ENCODE peak calls at places on chromosomes 2 and 18, in seven cellular contexts. F is HepG2, A is ovary, X is K562, W is sigmoid colon, P is A549, T is H1. L is an unnamed sample.
A peak's percentile ranks its signal among the peaks of the same experiment; 100 is the strongest.

GRCh38 chr2:172200495-172201085 is 97.9 kb upstream of the DLX2 start:
- DNase-seq in F (no peak), A (no peak), X (peak; percentile 35), W (no peak), P (peak; percentile 47), T (no peak), L (no peak)

GRCh38 chr2:222646008-222646407 is 9.9 kb downstream of the FARSB start:
- DNase-seq in F (no peak), A (no peak), X (no peak), W (no peak), P (no peak), T (no peak), L (no peak)

GRCh38 chr2:39435974-39436591 is 1.0 kb downstream of the MAP4K3 start:
- DNase-seq in F (peak; percentile 49), A (no peak), X (peak; percentile 13), W (no peak), P (no peak), T (no peak), L (no peak)

GRCh38 chr2:240469747-240470146 is 34.3 kb downstream of the GPC1 start:
- DNase-seq in F (no peak), A (peak; percentile 8), X (no peak), W (no peak), P (no peak), T (no peak), L (no peak)

GRCh38 chr18:49907346-49907929 is 94.1 kb upstream of the ACAA2 start:
- DNase-seq in F (peak; percentile 20), A (no peak), X (no peak), W (no peak), P (no peak), T (no peak), L (no peak)

GRCh38 chr2:68806511-68807109 is 64.6 kb downstream of the BMP10 start:
- DNase-seq in F (no peak), A (no peak), X (no peak), W (no peak), P (no peak), T (no peak), L (no peak)

GRCh38 chr2:20567159-20567925 is 83.6 kb downstream of the HS1BP3 start:
- DNase-seq in F (peak; percentile 46), A (no peak), X (no peak), W (no peak), P (no peak), T (no peak), L (no peak)

GRCh38 chr2:120480903-120481445 is 135.0 kb downstream of the INHBB start:
- DNase-seq in F (peak; percentile 77), A (no peak), X (no peak), W (peak; percentile 60), P (no peak), T (no peak), L (no peak)

GRCh38 chr2:96325038-96325883 is at the start of gene ITPRIPL1:
- DNase-seq in F (peak; percentile 26), A (no peak), X (peak; percentile 57), W (peak; percentile 49), P (no peak), T (no peak), L (no peak)

GRCh38 chr2:133130548-133131246 is 437.6 kb downstream of the NCKAP5 start:
- DNase-seq in F (no peak), A (no peak), X (no peak), W (no peak), P (peak; percentile 9), T (no peak), L (no peak)

GRCh38 chr2:161650116-161651015 is 26.1 kb downstream of the SLC4A10 start:
- DNase-seq in F (no peak), A (peak; percentile 3), X (no peak), W (peak; percentile 53), P (no peak), T (no peak), L (no peak)

GRCh38 chr2:106020032-106020431 is 174.1 kb downstream of the UXS1 start:
- DNase-seq in F (no peak), A (peak; percentile 21), X (no peak), W (no peak), P (no peak), T (no peak), L (no peak)

GRCh38 chr2:54456526-54457325 is 599 bp downstream of the SPTBN1 start:
- DNase-seq in F (peak; percentile 19), A (peak; percentile 68), X (peak; percentile 22), W (peak; percentile 73), P (peak; percentile 42), T (no peak), L (no peak)

GRCh38 chr2:46337208-46337994 is 40.2 kb downstream of the EPAS1 start:
- DNase-seq in F (no peak), A (no peak), X (no peak), W (no peak), P (no peak), T (no peak), L (no peak)

GRCh38 chr2:200405599-200406298 is 99.3 kb downstream of the SPATS2L start:
- DNase-seq in F (peak; percentile 99), A (no peak), X (peak; percentile 33), W (no peak), P (peak; percentile 92), T (no peak), L (no peak)

GRCh38 chr2:190598621-190599020 is 50.3 kb upstream of the NAB1 start:
- DNase-seq in F (no peak), A (no peak), X (no peak), W (no peak), P (no peak), T (no peak), L (no peak)

GRCh38 chr2:235627682-235628081 is 133.8 kb downstream of the AGAP1 start:
- DNase-seq in F (no peak), A (no peak), X (no peak), W (no peak), P (no peak), T (no peak), L (no peak)
- TF ChIP-seq EP300 in F (no peak), A (no peak), X (no peak), W (no peak), P (no peak), T (no peak), L (no peak)

DNA sequence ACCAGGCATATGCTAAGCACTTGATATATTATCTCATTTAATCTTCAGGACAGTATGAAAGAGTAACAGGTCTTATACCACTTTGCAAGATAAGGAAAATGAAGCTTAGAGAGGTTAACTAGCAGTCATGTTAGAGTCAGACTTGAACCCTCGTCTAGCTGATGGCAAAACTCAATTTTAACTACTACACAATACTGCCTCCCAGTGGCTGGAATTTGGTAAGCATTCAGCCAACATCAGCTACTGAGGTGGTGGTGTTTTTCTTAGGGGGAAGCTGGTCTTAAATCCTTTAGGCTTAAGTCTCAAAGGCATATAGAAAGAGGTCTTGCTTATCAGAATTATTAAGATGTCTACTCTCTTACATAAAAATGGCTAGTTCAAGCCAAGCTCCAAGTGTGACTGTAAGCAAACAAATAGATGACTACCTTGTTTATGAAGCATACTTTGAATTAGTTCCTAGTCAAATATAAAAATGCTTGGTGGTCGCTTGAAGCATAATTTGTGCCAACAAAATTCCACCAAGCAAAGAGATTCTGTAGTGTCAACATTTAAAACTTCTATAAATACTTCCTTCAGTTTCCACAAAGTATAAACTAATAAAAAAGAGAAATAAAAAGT is 325.4 kb upstream of the FIGN start:
- DNase-seq in F (peak; percentile 53), A (no peak), X (peak; percentile 18), W (no peak), P (peak; percentile 29), T (peak; percentile 43), L (peak; percentile 28)
- TF ChIP-seq CTCF in F (peak; percentile 82), A (no peak), X (peak; percentile 30), W (peak; percentile 26), P (peak; percentile 78), T (peak; percentile 70), L (peak; percentile 44)

GRCh38 chr2:43370705-43371104 is 144.3 kb upstream of the ZFP36L2 start:
- DNase-seq in F (no peak), A (no peak), X (no peak), W (no peak), P (no peak), T (no peak), L (no peak)
- TF ChIP-seq EP300 in F (peak; percentile 9), A (no peak), X (no peak), W (peak; percentile 68), P (no peak), T (no peak), L (no peak)

GRCh38 chr2:99728166-99728565 is 238.3 kb upstream of the REV1 start:
- DNase-seq in F (no peak), A (no peak), X (no peak), W (no peak), P (no peak), T (no peak), L (no peak)

GRCh38 chr2:99723632-99724031 is 233.8 kb upstream of the REV1 start:
- DNase-seq in F (no peak), A (no peak), X (no peak), W (no peak), P (no peak), T (no peak), L (no peak)

GRCh38 chr2:99727199-99727598 is 237.4 kb upstream of the REV1 start:
- DNase-seq in F (no peak), A (no peak), X (no peak), W (no peak), P (no peak), T (no peak), L (no peak)

GRCh38 chr2:99722726-99723125 is 232.9 kb upstream of the REV1 start:
- DNase-seq in F (no peak), A (no peak), X (no peak), W (no peak), P (no peak), T (no peak), L (no peak)

DNA sequence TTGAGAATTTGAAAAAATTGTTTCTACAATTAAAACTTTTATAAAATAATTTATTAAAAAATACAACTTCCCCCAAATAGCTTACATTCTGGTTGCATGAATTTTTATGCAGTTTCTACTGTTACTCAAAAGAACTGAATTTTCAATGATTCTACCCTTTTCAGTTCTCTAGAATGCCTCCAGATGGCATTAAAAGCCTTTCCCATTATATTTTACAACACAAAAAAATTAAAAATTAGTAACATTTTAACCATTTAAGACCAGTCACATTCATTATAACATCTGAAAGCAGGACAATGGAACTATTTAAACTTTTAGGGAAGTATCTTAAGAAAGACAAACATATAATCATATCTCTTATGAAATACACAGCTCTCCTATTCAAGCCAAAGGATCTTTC is 236.0 kb upstream of the REV1 start:
- DNase-seq in F (no peak), A (no peak), X (no peak), W (no peak), P (no peak), T (no peak), L (no peak)
- TF ChIP-seq CTCF in F (no peak), A (no peak), X (peak; percentile 44), W (no peak), P (peak; percentile 16), T (peak; percentile 17), L (no peak)

L was measured in stomach.